ENCODE peak calls at places on chromosomes 13 and 19, in four cellular contexts. D, A, H and T are unnamed samples.

GRCh38 chr13:100958859-100959258 is 284.3 kb upstream of the TMTC4 start:
- DNase-seq in D (no peak), A (no peak), H (no peak), T (no peak)

GRCh38 chr19:45305421-45305820 is 17.3 kb downstream of the CKM start:
- DNase-seq in D (no peak), A (no peak), H (no peak), T (no peak)

GRCh38 chr13:98976338-98976737 is 1.5 kb downstream of the DOCK9 start:
- DNase-seq in D (no peak), A (no peak), H (no peak), T (no peak)

GRCh38 chr13:30038884-30039283 is 188.5 kb upstream of the UBL3 start:
- DNase-seq in D (no peak), A (no peak), H (no peak), T (no peak)

GRCh38 chr19:30391052-30391451 is 18.9 kb downstream of the ZNF536 start:
- DNase-seq in D (no peak), A (no peak), H (no peak), T (no peak)

GRCh38 chr13:29457299-29457698 is 138.2 kb downstream of the SLC7A1 start:
- DNase-seq in D (peak), A (no peak), H (no peak), T (no peak)

GRCh38 chr13:47017476-47017875 is 120.6 kb upstream of the HTR2A start:
- DNase-seq in D (no peak), A (no peak), H (no peak), T (no peak)

GRCh38 chr13:52852444-52852843 is 4.0 kb upstream of the PCDH8 start:
- DNase-seq in D (no peak), A (no peak), H (no peak), T (no peak)

GRCh38 chr19:3475449-3475848 is 4.9 kb downstream of the SMIM24 start:
- DNase-seq in D (no peak), A (no peak), H (no peak), T (no peak)

GRCh38 chr13:27339299-27339698 is 68.7 kb downstream of the RASL11A start:
- DNase-seq in D (no peak), A (no peak), H (peak), T (peak)

GRCh38 chr13:41995946-41996345 is 35.0 kb upstream of the VWA8 start:
- DNase-seq in D (peak), A (no peak), H (no peak), T (no peak)

GRCh38 chr19:48644839-48645651 is 942 bp downstream of the CA11 start:
- DNase-seq in D (no peak), A (peak), H (peak), T (peak)

GRCh38 chr19:52297601-52298358 is 811 bp downstream of the ZNF480 start:
- DNase-seq in D (no peak), A (no peak), H (no peak), T (no peak)

GRCh38 chr19:16739546-16739945 is 19.9 kb downstream of the NWD1 start:
- DNase-seq in D (no peak), A (no peak), H (no peak), T (no peak)

GRCh38 chr19:39087907-39088686 is 3.9 kb downstream of the ACP7 start:
- DNase-seq in D (no peak), A (no peak), H (no peak), T (no peak)